ENCODE peak calls at places on chromosomes 16 and 17, in four cellular contexts. B, P, F and J are unnamed samples.

GRCh38 chr17:3888343-3889171 is 4.3 kb downstream of the CAMKK1 start:
- DNase-seq in F (peak), B (peak), P (no peak), J (peak)

GRCh38 chr16:49585143-49585542 is 211.5 kb downstream of the C16orf78 start:
- DNase-seq in B (no peak), F (no peak), P (no peak), J (no peak)

GRCh38 chr17:80621335-80622169 is 76.9 kb downstream of the RPTOR start:
- DNase-seq in P (no peak), F (no peak), B (no peak), J (no peak)

GRCh38 chr16:83813818-83814653 is 6.3 kb downstream of the HSBP1 start:
- DNase-seq in F (peak), B (peak), P (no peak), J (peak)

GRCh38 chr17:49631496-49631895 is 46.4 kb downstream of the SPOP start:
- DNase-seq in P (no peak), B (no peak), F (no peak), J (no peak)

GRCh38 chr16:56247808-56248207 is 56.5 kb downstream of the GNAO1 start:
- DNase-seq in P (no peak), B (no peak), F (no peak), J (no peak)

GRCh38 chr17:28467456-28468025 is 5.9 kb upstream of the SLC13A2 start:
- DNase-seq in F (peak), P (no peak), B (no peak), J (no peak)

GRCh38 chr17:75571885-75572215 is 15.8 kb upstream of the MYO15B start:
- DNase-seq in P (no peak), F (no peak), B (no peak), J (no peak)

GRCh38 chr17:79183221-79184158 is 108.9 kb downstream of the ENGASE start:
- DNase-seq in B (no peak), P (no peak), F (no peak), J (no peak)

GRCh38 chr16:67897231-67897630 is 4.2 kb downstream of the PSKH1 start:
- DNase-seq in F (no peak), B (no peak), P (no peak), J (peak)

GRCh38 chr16:6482861-6483530 is 849.6 kb upstream of the RBFOX1 start:
- DNase-seq in F (no peak), P (peak), B (no peak), J (no peak)

GRCh38 chr17:78995761-78996451 is 13.7 kb downstream of the CANT1 start:
- DNase-seq in F (no peak), P (peak), B (peak), J (no peak)

GRCh38 chr17:48593840-48594411 is 347 bp upstream of the HOXB5 start:
- DNase-seq in B (no peak), P (no peak), F (peak), J (peak)

GRCh38 chr16:22293137-22294106 is 3.8 kb upstream of the POLR3E start:
- DNase-seq in F (no peak), B (no peak), P (no peak), J (no peak)